ENCODE peak calls at places on chromosomes 2 and 18, in nine cellular contexts. P is RPMI7951; T is foreskin fibroblast; A is hepatic stellate cell; Q is PC-9; Y is fibroblast of pulmonary artery; V is activated CD4-positive, alpha-beta T cell treated with anti-CD3 and anti-CD28 coated beads for 48 hours; N is AG09309; C is activated CD8-positive, alpha-beta memory T cell treated with anti-CD3 and anti-CD28 coated beads, Interleukin-2, amount 50 U/mL, for 48 hours. B is an unnamed sample.

GRCh38 chr18:22185723-22186386 is 16.5 kb downstream of the GATA6 start:
- DNase-seq in Y (no peak), V (no peak), C (no peak), Q (no peak), T (no peak), N (no peak), P (no peak), A (no peak), B (no peak)

GRCh38 chr2:215188078-215188477 is 49.7 kb upstream of the ABCA12 start:
- DNase-seq in N (no peak), T (no peak), A (no peak), Y (peak; percentile 44), P (peak; percentile 37), Q (no peak), V (no peak), C (no peak), B (no peak)

GRCh38 chr2:241617431-241618154 is 19.4 kb downstream of the THAP4 start:
- DNase-seq in C (peak; percentile 65), V (peak; percentile 45), N (no peak), Y (no peak), Q (no peak), T (no peak), P (no peak), A (no peak), B (no peak)

GRCh38 chr2:1605659-1606400 is 138.5 kb downstream of the PXDN start:
- DNase-seq in Y (peak; percentile 63), T (peak; percentile 44), Q (no peak), V (no peak), C (no peak), A (peak; percentile 51), N (no peak), P (peak; percentile 97), B (peak; percentile 75)

GRCh38 chr2:66437601-66438497 is 2.9 kb downstream of the MEIS1 start:
- DNase-seq in V (no peak), Q (no peak), T (peak; percentile 66), Y (peak; percentile 45), C (no peak), P (no peak), A (peak; percentile 26), N (no peak), B (peak; percentile 71)

GRCh38 chr2:203811491-203812221 is 55.9 kb upstream of the CTLA4 start:
- DNase-seq in Y (peak; percentile 87), P (peak; percentile 96), A (peak; percentile 58), N (peak; percentile 73), T (peak; percentile 95), Q (peak; percentile 82), V (peak; percentile 86), C (peak; percentile 79), B (peak; percentile 95)

GRCh38 chr2:109370399-109370990 is 241.5 kb downstream of the SH3RF3 start:
- DNase-seq in N (no peak), V (no peak), C (peak; percentile 23), P (no peak), Q (no peak), A (no peak), Y (no peak), T (peak; percentile 54), B (no peak)

GRCh38 chr2:31018280-31018679 is 120.0 kb downstream of the GALNT14 start:
- DNase-seq in A (no peak), T (no peak), P (no peak), Q (no peak), V (no peak), Y (no peak), N (no peak), C (no peak), B (no peak)

GRCh38 chr2:38438133-38438532 is 61.1 kb upstream of the ATL2 start:
- DNase-seq in C (no peak), V (no peak), A (no peak), N (no peak), P (no peak), T (no peak), Y (no peak), Q (no peak), B (no peak)

GRCh38 chr2:234363011-234363487 is 133.8 kb downstream of the ARL4C start:
- DNase-seq in T (peak; percentile 18), Q (peak; percentile 73), Y (peak; percentile 6), A (no peak), N (no peak), V (no peak), P (peak; percentile 88), C (no peak), B (peak; percentile 36)

GRCh38 chr2:43273477-43273876 is 47.1 kb upstream of the ZFP36L2 start:
- DNase-seq in Y (no peak), A (peak; percentile 73), Q (no peak), V (peak; percentile 13), N (no peak), P (peak; percentile 66), C (no peak), T (peak; percentile 69), B (peak; percentile 84)

GRCh38 chr2:125644257-125644656 is 1011.7 kb upstream of the GYPC start:
- DNase-seq in Q (no peak), N (no peak), Y (no peak), C (no peak), V (no peak), A (no peak), T (no peak), P (no peak), B (no peak)

GRCh38 chr2:28958689-28959088 is 22.4 kb upstream of the TOGARAM2 start:
- DNase-seq in P (peak; percentile 74), Y (peak; percentile 85), N (peak; percentile 40), A (peak; percentile 79), C (no peak), Q (peak; percentile 57), V (peak; percentile 36), T (peak; percentile 85), B (peak; percentile 90)

GRCh38 chr2:667332-668000 is 9.7 kb downstream of the TMEM18 start:
- DNase-seq in Q (peak; percentile 12), T (peak; percentile 86), P (peak; percentile 67), C (no peak), N (peak; percentile 53), A (peak; percentile 79), V (peak; percentile 41), Y (peak; percentile 78), B (peak; percentile 89)

GRCh38 chr2:12340164-12340563 is 376.6 kb upstream of the TRIB2 start:
- DNase-seq in Y (peak; percentile 47), A (peak; percentile 45), T (peak; percentile 80), P (peak; percentile 71), Q (no peak), V (no peak), N (no peak), C (no peak), B (peak; percentile 79)

GRCh38 chr2:174952607-174953006 is 52.6 kb downstream of the CHN1 start:
- DNase-seq in N (no peak), C (no peak), T (peak; percentile 81), Y (no peak), A (no peak), V (no peak), Q (no peak), P (peak; percentile 72), B (no peak)

GRCh38 chr2:73984203-73984921 is at the start of gene TET3:
- DNase-seq in N (no peak), A (peak; percentile 32), T (peak; percentile 73), V (peak; percentile 72), Q (peak; percentile 43), Y (no peak), C (peak; percentile 70), P (peak; percentile 47), B (peak; percentile 57)

GRCh38 chr2:99158599-99158998 is 3.8 kb downstream of the LIPT1 start:
- DNase-seq in N (no peak), A (no peak), Q (no peak), T (no peak), V (no peak), P (no peak), Y (no peak), C (no peak), B (no peak)

B was measured in GM23248.